ENCODE peak calls at places on chromosomes 16 and 17, in seven cellular contexts. K is fibroblast of lung, C is HepG2, L is MM.1S, O is H9, P is HCT116, Y is PC-3. J is an unnamed sample.

GRCh38 chr17:74770498-74771318 is 5.4 kb downstream of the NAT9 start:
- DNase-seq in Y (peak), C (peak), P (peak), L (peak), O (peak), K (peak), J (no peak)

GRCh38 chr16:69812213-69813014 is 50.3 kb downstream of the WWP2 start:
- DNase-seq in K (no peak), C (no peak), L (no peak), O (no peak), Y (peak), P (no peak), J (no peak)

GRCh38 chr16:31010539-31010938 is at the start of gene STX1B:
- DNase-seq in O (peak), P (no peak), L (no peak), C (no peak), Y (no peak), K (peak), J (no peak)

GRCh38 chr17:8900626-8901585 is 33.4 kb upstream of the PIK3R6 start:
- DNase-seq in P (no peak), O (peak), C (no peak), Y (no peak), L (no peak), K (no peak), J (no peak)

GRCh38 chr16:85733155-85733838 is 17.6 kb downstream of the C16orf74 start:
- DNase-seq in C (no peak), O (no peak), L (no peak), P (no peak), Y (no peak), K (peak), J (no peak)

GRCh38 chr17:56690441-56691291 is 97.2 kb downstream of the NOG start:
- DNase-seq in K (no peak), C (no peak), Y (no peak), P (no peak), O (no peak), L (no peak), J (no peak)

GRCh38 chr16:31072540-31073072 is 1.4 kb downstream of the ZNF668 start:
- DNase-seq in K (peak), O (no peak), L (peak), C (peak), Y (peak), P (no peak), J (peak)

GRCh38 chr16:75282811-75283281 is 31.4 kb upstream of the BCAR1 start:
- DNase-seq in K (no peak), L (no peak), C (no peak), O (no peak), P (no peak), Y (no peak), J (peak)

GRCh38 chr17:63697341-63698286 is 2.3 kb downstream of the LIMD2 start:
- DNase-seq in K (no peak), P (peak), Y (peak), O (peak), C (peak), L (peak), J (no peak)

GRCh38 chr17:1021147-1021546 is 24.2 kb downstream of the TIMM22 start:
- DNase-seq in C (no peak), Y (no peak), P (no peak), L (no peak), K (no peak), O (no peak), J (no peak)

GRCh38 chr17:36885161-36885735 is 52.0 kb upstream of the LHX1 start:
- DNase-seq in K (no peak), Y (no peak), L (no peak), C (no peak), O (no peak), P (no peak), J (peak)

GRCh38 chr16:29664133-29664912 is 1.3 kb downstream of the SPN start:
- DNase-seq in Y (no peak), O (no peak), K (no peak), P (no peak), C (no peak), L (no peak), J (no peak)

GRCh38 chr16:86403056-86403455 is 107.3 kb upstream of the FOXF1 start:
- DNase-seq in K (no peak), L (no peak), P (no peak), O (no peak), C (no peak), Y (no peak), J (no peak)

GRCh38 chr17:9825751-9826150 is at the start of gene GLP2R:
- DNase-seq in L (no peak), P (no peak), C (no peak), O (no peak), Y (no peak), K (no peak), J (no peak)

GRCh38 chr16:83345846-83346245 is 461.9 kb upstream of the HSBP1 start:
- DNase-seq in K (no peak), C (no peak), Y (no peak), O (no peak), L (no peak), P (no peak), J (no peak)
- H2AFZ ChIP-seq in K (peak), C (no peak), Y (no peak), O (no peak), L (no peak), P (no peak), J (no peak)

GRCh38 chr16:16991711-16992110 is 479.0 kb downstream of the XYLT1 start:
- DNase-seq in C (no peak), Y (no peak), O (no peak), K (no peak), L (no peak), P (no peak), J (no peak)
- TF ChIP-seq CTCF in C (no peak), Y (no peak), O (peak), K (no peak), L (no peak), P (no peak), J (no peak)

GRCh38 chr16:58651965-58652348 is 22.3 kb upstream of the CNOT1 start:
- DNase-seq in O (no peak), Y (no peak), L (no peak), K (no peak), P (no peak), C (no peak), J (peak)

GRCh38 chr16:58644765-58645487 is 15.3 kb upstream of the CNOT1 start:
- DNase-seq in O (no peak), C (no peak), K (no peak), L (no peak), P (no peak), Y (peak), J (no peak)

GRCh38 chr16:58652741-58653140 is 23.1 kb upstream of the CNOT1 start:
- DNase-seq in L (no peak), K (peak), C (peak), P (no peak), O (peak), Y (no peak), J (no peak)

GRCh38 chr16:58647107-58647506 is 17.5 kb upstream of the CNOT1 start:
- DNase-seq in K (no peak), P (no peak), Y (no peak), O (no peak), L (no peak), C (no peak), J (no peak)

GRCh38 chr16:58649707-58650106 is 20.1 kb upstream of the CNOT1 start:
- DNase-seq in C (no peak), L (no peak), K (no peak), Y (no peak), O (no peak), P (no peak), J (no peak)
- H3K9ac ChIP-seq in C (no peak), L (no peak), K (no peak), Y (no peak), O (no peak), P (no peak), J (no peak)

GRCh38 chr17:2047590-2047989 is 5.8 kb downstream of the OVCA2 start:
- DNase-seq in O (no peak), P (no peak), K (no peak), C (no peak), Y (no peak), L (no peak), J (no peak)

GRCh38 chr17:2048805-2049204 is 6.1 kb upstream of the HIC1 start:
- DNase-seq in P (no peak), O (no peak), Y (no peak), L (no peak), K (no peak), C (no peak), J (no peak)

GRCh38 chr17:2050246-2050866 is 4.5 kb upstream of the HIC1 start:
- DNase-seq in P (peak), O (peak), K (peak), L (peak), Y (peak), C (no peak), J (no peak)

GRCh38 chr17:2050871-2051387 is 4.0 kb upstream of the HIC1 start:
- DNase-seq in Y (peak), O (peak), C (no peak), L (no peak), K (peak), P (no peak), J (no peak)

GRCh38 chr17:2049333-2050245 is 5.3 kb upstream of the HIC1 start:
- DNase-seq in Y (peak), P (no peak), L (peak), O (peak), C (no peak), K (peak), J (no peak)
- H2AFZ ChIP-seq in Y (peak), P (no peak), L (peak), O (no peak), C (no peak), K (no peak), J (peak)

GRCh38 chr17:29565643-29566472 is 979 bp downstream of the ABHD15 start:
- DNase-seq in C (peak), O (peak), K (no peak), Y (no peak), P (peak), L (peak), J (no peak)
- TF ChIP-seq CTCF in C (peak), O (peak), K (no peak), Y (no peak), P (peak), L (peak), J (no peak)

GRCh38 chr17:15464629-15465028 is 2.8 kb downstream of the CDRT4 start:
- DNase-seq in P (no peak), O (no peak), Y (no peak), L (no peak), K (no peak), C (no peak), J (no peak)

GRCh38 chr17:15464211-15464610 is 3.2 kb downstream of the CDRT4 start:
- DNase-seq in O (no peak), P (no peak), L (no peak), Y (no peak), C (no peak), K (peak), J (no peak)

GRCh38 chr17:15463363-15463762 is 4.1 kb downstream of the CDRT4 start:
- DNase-seq in K (peak), L (no peak), C (peak), Y (peak), P (no peak), O (peak), J (peak)

GRCh38 chr17:15465045-15465701 is 2.2 kb downstream of the CDRT4 start:
- DNase-seq in C (no peak), Y (no peak), O (no peak), K (no peak), P (no peak), L (no peak), J (no peak)

GRCh38 chr17:15462962-15463361 is 4.5 kb downstream of the CDRT4 start:
- DNase-seq in L (no peak), O (no peak), P (no peak), K (no peak), Y (no peak), C (no peak), J (peak)
- H3K9ac ChIP-seq in L (no peak), O (no peak), P (no peak), K (no peak), Y (no peak), C (no peak), J (peak)